ENCODE peak calls at places on chromosomes 13 and 19, in four cellular contexts. Z, O, P and N are unnamed samples.

GRCh38 chr19:45790942-45791341 is 1.7 kb downstream of the DMWD start:
- DNase-seq in Z (no peak), P (no peak), O (no peak), N (no peak)

GRCh38 chr19:19514215-19514633 is 1.1 kb downstream of the TSSK6 start:
- DNase-seq in O (peak), P (peak), Z (no peak), N (no peak)

GRCh38 chr19:46378268-46378667 is 31.4 kb downstream of the PPP5C start:
- DNase-seq in Z (no peak), P (peak), O (no peak), N (no peak)

GRCh38 chr13:84200971-84201370 is 318.7 kb upstream of the SLITRK1 start:
- DNase-seq in O (no peak), P (no peak), Z (no peak), N (no peak)

GRCh38 chr13:108915095-108915633 is 285.8 kb downstream of the MYO16 start:
- DNase-seq in Z (no peak), P (peak), O (peak), N (peak)

GRCh38 chr13:27404680-27405079 is 19.7 kb upstream of the GTF3A start:
- DNase-seq in P (no peak), O (peak), Z (no peak), N (no peak)

GRCh38 chr13:62088155-62088554 is 672.5 kb upstream of the PCDH20 start:
- DNase-seq in P (no peak), Z (no peak), O (no peak), N (no peak)

GRCh38 chr13:40508767-40509342 is 157.6 kb downstream of the FOXO1 start:
- DNase-seq in Z (no peak), P (no peak), O (no peak), N (no peak)

GRCh38 chr19:47663911-47664771 is 49.1 kb upstream of the EHD2 start:
- DNase-seq in Z (no peak), P (peak), O (peak), N (peak)

GRCh38 chr19:44796701-44797115 is 12.2 kb upstream of the BCAM start:
- DNase-seq in O (peak), P (peak), Z (no peak), N (no peak)

GRCh38 chr13:45683701-45684100 is 18.4 kb upstream of the CBY2 start:
- DNase-seq in O (no peak), Z (no peak), P (no peak), N (no peak)

GRCh38 chr13:77810430-77810829 is 108.2 kb downstream of the EDNRB start:
- DNase-seq in P (peak), Z (peak), O (no peak), N (no peak)

GRCh38 chr13:19984430-19985218 is 26.1 kb downstream of the ZMYM2 start:
- DNase-seq in O (no peak), P (peak), Z (peak), N (peak)

GRCh38 chr19:38386300-38386967 is 1.4 kb downstream of the GGN start:
- DNase-seq in P (no peak), Z (no peak), O (no peak), N (no peak)

GRCh38 chr19:46717034-46717715 is at the start of gene PRKD2:
- DNase-seq in O (peak), P (peak), Z (no peak), N (no peak)

GRCh38 chr19:19304186-19304975 is 15.9 kb downstream of the SUGP1 start:
- DNase-seq in P (peak), Z (no peak), O (no peak), N (no peak)

GRCh38 chr13:20001351-20001750 is 42.8 kb downstream of the ZMYM2 start:
- DNase-seq in O (no peak), Z (no peak), P (peak), N (no peak)

GRCh38 chr19:37079238-37079637 is 1.0 kb downstream of the ZNF420 start:
- DNase-seq in Z (no peak), P (no peak), O (no peak), N (no peak)

GRCh38 chr19:18764591-18765051 is 26.5 kb downstream of the COMP start:
- DNase-seq in Z (no peak), O (no peak), P (no peak), N (no peak)

GRCh38 chr19:18531485-18531884 is 9.6 kb upstream of the ELL start:
- DNase-seq in Z (no peak), O (no peak), P (no peak), N (no peak)

GRCh38 chr19:12774588-12775555 is at the start of gene HOOK2:
- DNase-seq in Z (peak), P (no peak), O (peak), N (no peak)

GRCh38 chr19:39768811-39769210 is 9.8 kb upstream of the LEUTX start:
- DNase-seq in Z (no peak), P (no peak), O (no peak), N (no peak)

GRCh38 chr19:40740747-40741146 is 9.5 kb downstream of the ACTMAP start:
- DNase-seq in Z (no peak), P (no peak), O (no peak), N (peak)

GRCh38 chr19:42281175-42282035 is 12.4 kb downstream of the CIC start:
- DNase-seq in P (peak), Z (no peak), O (peak), N (no peak)

GRCh38 chr13:109789262-109789661 is 2.9 kb upstream of the IRS2 start:
- DNase-seq in Z (no peak), O (peak), P (no peak), N (no peak)

GRCh38 chr19:49926520-49926919 is 2.5 kb upstream of the ATF5 start:
- DNase-seq in P (no peak), Z (no peak), O (no peak), N (no peak)

GRCh38 chr19:27744926-27745844 is 1467.8 kb downstream of the UQCRFS1 start:
- DNase-seq in P (no peak), O (no peak), Z (no peak), N (no peak)

GRCh38 chr13:42547615-42548014 is 26.3 kb upstream of the TNFSF11 start:
- DNase-seq in O (no peak), P (no peak), Z (no peak), N (no peak)

GRCh38 chr13:20814224-20814910 is 40.6 kb upstream of the EEF1AKMT1 start:
- DNase-seq in Z (no peak), P (peak), O (peak), N (peak)

GRCh38 chr19:40335101-40335500 is 13.1 kb downstream of the C19orf47 start:
- DNase-seq in Z (no peak), O (no peak), P (no peak), N (no peak)

GRCh38 chr19:33406521-33407139 is 33.1 kb downstream of the CEBPG start:
- DNase-seq in O (peak), Z (peak), P (peak), N (peak)

GRCh38 chr19:3720533-3720917 is 12.3 kb downstream of the TJP3 start:
- DNase-seq in Z (no peak), P (no peak), O (peak), N (no peak)

GRCh38 chr13:44107357-44108121 is 227.8 kb downstream of the LACC1 start:
- DNase-seq in P (no peak), Z (no peak), O (no peak), N (no peak)

GRCh38 chr13:31631716-31632115 is 107.6 kb upstream of the RXFP2 start:
- DNase-seq in O (no peak), Z (no peak), P (no peak), N (no peak)

GRCh38 chr19:23762884-23763711 is 4.4 kb upstream of the ZNF681 start:
- DNase-seq in P (peak), O (peak), Z (no peak), N (no peak)

GRCh38 chr19:11530432-11530831 is 1.5 kb upstream of the ECSIT start:
- DNase-seq in Z (peak), O (peak), P (peak), N (peak)

GRCh38 chr19:13727798-13728197 is 36.5 kb upstream of the MRI1 start:
- DNase-seq in Z (no peak), O (no peak), P (peak), N (no peak)

GRCh38 chr13:26653310-26653709 is 95.8 kb downstream of the WASF3 start:
- DNase-seq in O (no peak), Z (no peak), P (peak), N (no peak)

GRCh38 chr13:28551498-28551895 is 56.6 kb upstream of the FLT1 start:
- DNase-seq in Z (no peak), O (no peak), P (no peak), N (no peak)

GRCh38 chr19:52896431-52897148 is 845 bp downstream of the ZNF320 start:
- DNase-seq in P (peak), O (peak), Z (no peak), N (no peak)

DNA sequence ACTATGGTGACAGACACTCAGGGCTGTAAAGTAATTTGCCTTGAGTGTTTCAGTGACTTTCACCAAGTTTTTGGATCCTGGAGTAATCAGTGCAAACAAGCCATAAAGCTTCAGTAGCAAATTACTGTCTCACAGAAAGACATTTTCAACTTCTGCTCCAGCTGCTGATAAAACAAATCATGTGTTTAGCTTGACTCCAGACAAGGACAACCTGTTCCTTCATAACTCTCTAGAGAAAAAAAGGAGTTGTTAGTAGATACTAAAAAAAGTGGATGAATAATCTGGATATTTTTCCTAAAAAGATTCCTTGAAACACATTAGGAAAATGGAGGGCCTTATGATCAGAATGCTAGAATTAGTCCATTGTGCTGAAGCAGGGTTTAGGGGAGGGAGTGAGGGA is 9.4 kb downstream of the ARGLU1 start:
- DNase-seq in Z (no peak), O (no peak), P (no peak), N (no peak)
- TF ChIP-seq CTCF in Z (no peak), O (no peak), P (no peak), N (no peak)

GRCh38 chr13:100601716-100602115 is 13.1 kb upstream of the GGACT start:
- DNase-seq in Z (no peak), P (no peak), O (no peak), N (no peak)
- TF ChIP-seq CTCF in Z (no peak), P (no peak), O (no peak), N (no peak)

DNA sequence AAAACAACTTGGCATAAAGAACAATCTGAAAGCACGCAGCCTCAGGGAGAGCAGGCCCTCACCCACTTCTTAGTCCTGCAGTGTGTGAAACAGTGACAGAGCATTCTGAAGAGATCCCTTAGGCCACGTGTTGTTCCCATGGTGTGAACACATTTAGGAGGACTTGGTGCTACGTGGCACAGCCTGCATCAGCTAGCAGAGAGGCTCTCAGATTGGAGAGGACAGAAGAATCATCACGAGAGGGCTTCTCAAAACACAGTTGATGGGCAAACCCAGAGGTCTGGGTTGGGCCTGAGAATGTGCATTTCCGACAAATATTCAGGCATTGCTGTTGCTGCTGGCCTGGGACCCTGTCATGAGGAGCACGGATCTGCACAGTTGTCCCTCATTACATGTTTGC is 26.1 kb upstream of the TFDP1 start:
- DNase-seq in O (no peak), P (no peak), Z (no peak), N (no peak)
- TF ChIP-seq CTCF in O (no peak), P (no peak), Z (no peak), N (no peak)

GRCh38 chr13:29801737-29802305 is 48.6 kb downstream of the UBL3 start:
- DNase-seq in Z (no peak), O (no peak), P (peak), N (no peak)
- TF ChIP-seq CTCF in Z (no peak), O (no peak), P (no peak), N (no peak)

GRCh38 chr13:101915755-101916107 is 463.3 kb downstream of the ITGBL1 start:
- DNase-seq in Z (no peak), P (no peak), O (no peak), N (no peak)
- TF ChIP-seq CTCF in Z (no peak), P (no peak), O (no peak), N (no peak)